ENCODE peak calls at places on chromosomes 5 and 9, in six cellular contexts. R, H, F, W, Y and P are unnamed samples.

GRCh38 chr5:84301535-84301934 is 83.1 kb downstream of the EDIL3 start:
- DNase-seq in H (no peak), Y (no peak), R (no peak), W (no peak), F (no peak), P (no peak)

GRCh38 chr5:152505442-152506042 is 100.5 kb upstream of the NMUR2 start:
- DNase-seq in R (no peak), H (peak; percentile 46), Y (no peak), W (peak; percentile 40), F (peak; percentile 47), P (peak; percentile 57)

GRCh38 chr9:35553670-35554543 is 51.2 kb upstream of the TESK1 start:
- DNase-seq in F (no peak), H (peak; percentile 81), Y (peak; percentile 8), W (peak; percentile 82), R (peak; percentile 83), P (peak; percentile 64)

GRCh38 chr5:4514067-4514648 is 626.0 kb upstream of the ADAMTS16 start:
- DNase-seq in R (no peak), W (no peak), F (no peak), Y (no peak), H (no peak), P (no peak)

GRCh38 chr5:113002423-113002822 is 25.8 kb downstream of the DCP2 start:
- DNase-seq in W (no peak), H (no peak), F (no peak), R (no peak), Y (no peak), P (no peak)

GRCh38 chr5:51987239-51987638 is 604.0 kb downstream of the ISL1 start:
- DNase-seq in H (no peak), R (no peak), F (no peak), W (no peak), Y (no peak), P (no peak)

GRCh38 chr9:69023650-69024049 is 9.7 kb upstream of the PRKACG start:
- DNase-seq in R (no peak), Y (no peak), F (no peak), H (no peak), W (no peak), P (no peak)

GRCh38 chr5:33984671-33985124 is at the start of gene SLC45A2:
- DNase-seq in R (no peak), F (no peak), W (no peak), Y (no peak), H (no peak), P (no peak)

GRCh38 chr5:17216974-17217325 is 481 bp upstream of the BASP1 start:
- DNase-seq in Y (no peak), F (peak; percentile 44), H (peak; percentile 74), W (no peak), R (peak; percentile 89), P (no peak)

GRCh38 chr9:120099064-120099463 is 480.9 kb downstream of the CDK5RAP2 start:
- DNase-seq in R (no peak), Y (no peak), F (no peak), W (no peak), H (no peak), P (no peak)

GRCh38 chr5:125575561-125576504 is 829.4 kb upstream of the ZNF608 start:
- DNase-seq in W (no peak), R (peak; percentile 51), H (no peak), F (no peak), Y (no peak), P (peak; percentile 66)

GRCh38 chr5:139745800-139746690 is 49.6 kb upstream of the PSD2 start:
- DNase-seq in H (peak; percentile 79), F (peak; percentile 75), W (peak; percentile 63), R (peak; percentile 87), Y (no peak), P (peak; percentile 66)

GRCh38 chr5:57825026-57825683 is 342.5 kb upstream of the ACTBL2 start:
- DNase-seq in F (no peak), H (no peak), W (no peak), R (no peak), Y (no peak), P (no peak)

GRCh38 chr5:34734321-34734720 is 78.2 kb downstream of the RAI14 start:
- DNase-seq in R (no peak), H (no peak), Y (no peak), F (no peak), W (no peak), P (no peak)

GRCh38 chr9:93587651-93588347 is 11.4 kb downstream of the PHF2 start:
- DNase-seq in W (no peak), F (no peak), H (peak; percentile 47), R (no peak), Y (no peak), P (no peak)

GRCh38 chr5:149780043-149780737 is 50.1 kb downstream of the PPARGC1B start:
- DNase-seq in Y (no peak), W (no peak), F (no peak), H (no peak), R (no peak), P (no peak)

GRCh38 chr5:97355775-97356174 is 172.7 kb upstream of the RIOK2 start:
- DNase-seq in F (no peak), H (no peak), Y (peak; percentile 74), R (no peak), W (no peak), P (no peak)

GRCh38 chr9:10704720-10705119 is 91.9 kb upstream of the PTPRD start:
- DNase-seq in F (no peak), R (no peak), Y (no peak), H (no peak), W (no peak), P (no peak)

GRCh38 chr5:64958757-64959391 is 190.1 kb downstream of the CWC27 start:
- DNase-seq in W (no peak), F (no peak), H (no peak), Y (no peak), R (no peak), P (no peak)

GRCh38 chr9:100884518-100884917 is 144.0 kb upstream of the PLPPR1 start:
- DNase-seq in H (no peak), Y (no peak), W (no peak), R (no peak), F (no peak), P (no peak)

GRCh38 chr9:16028516-16028915 is 475.7 kb downstream of the CCDC171 start:
- DNase-seq in Y (no peak), W (no peak), H (no peak), R (no peak), F (no peak), P (no peak)

GRCh38 chr9:133493845-133494540 is 15.1 kb upstream of the SLC2A6 start:
- DNase-seq in H (no peak), Y (no peak), R (peak; percentile 67), W (no peak), F (no peak), P (no peak)

GRCh38 chr9:129331772-129332512 is 153.9 kb upstream of the IER5L start:
- DNase-seq in Y (no peak), R (no peak), F (no peak), H (no peak), W (no peak), P (no peak)

GRCh38 chr9:129331366-129331765 is 153.3 kb upstream of the IER5L start:
- DNase-seq in Y (no peak), W (no peak), F (no peak), H (no peak), R (no peak), P (no peak)

GRCh38 chr9:129333613-129333960 is 155.5 kb upstream of the IER5L start:
- DNase-seq in H (peak; percentile 69), Y (no peak), F (no peak), W (peak; percentile 72), R (peak; percentile 79), P (no peak)

GRCh38 chr9:129333961-129334743 is 156.1 kb upstream of the IER5L start:
- DNase-seq in Y (no peak), R (peak; percentile 99), H (peak; percentile 98), F (peak; percentile 47), W (peak; percentile 96), P (peak; percentile 82)

GRCh38 chr9:129332581-129332980 is 154.5 kb upstream of the IER5L start:
- DNase-seq in W (no peak), H (no peak), R (no peak), F (no peak), Y (no peak), P (no peak)
- H3K4me1 ChIP-seq in W (peaks cover 47% of the 10 kb centered on the region), H (no peaks in the 10 kb centered on the region), R (peaks cover 15% of the 10 kb centered on the region), F (peaks cover 8% of the 10 kb centered on the region), Y (peaks cover 17% of the 10 kb centered on the region), P (peaks cover 38% of the 10 kb centered on the region)

GRCh38 chr9:692636-693459 is 148.6 kb upstream of the DMRT1 start:
- DNase-seq in F (no peak), H (no peak), Y (no peak), R (no peak), W (no peak), P (no peak)

GRCh38 chr9:687994-688393 is 153.5 kb upstream of the DMRT1 start:
- DNase-seq in H (no peak), F (no peak), W (no peak), Y (no peak), R (no peak), P (no peak)

GRCh38 chr9:693460-694390 is 147.8 kb upstream of the DMRT1 start:
- DNase-seq in W (no peak), F (no peak), Y (no peak), R (no peak), H (peak; percentile 74), P (peak; percentile 32)

GRCh38 chr9:691825-692363 is 149.6 kb upstream of the DMRT1 start:
- DNase-seq in F (no peak), H (no peak), R (no peak), Y (no peak), W (no peak), P (no peak)

GRCh38 chr9:690517-691111 is 150.9 kb upstream of the DMRT1 start:
- DNase-seq in R (no peak), W (no peak), Y (no peak), H (no peak), F (no peak), P (no peak)
- H3K4me1 ChIP-seq in R (peaks cover 32% of the 10 kb centered on the region), W (peaks cover 23% of the 10 kb centered on the region), Y (no peaks in the 10 kb centered on the region), H (peaks cover 17% of the 10 kb centered on the region), F (no peaks in the 10 kb centered on the region), P (peaks cover 20% of the 10 kb centered on the region)

DNA sequence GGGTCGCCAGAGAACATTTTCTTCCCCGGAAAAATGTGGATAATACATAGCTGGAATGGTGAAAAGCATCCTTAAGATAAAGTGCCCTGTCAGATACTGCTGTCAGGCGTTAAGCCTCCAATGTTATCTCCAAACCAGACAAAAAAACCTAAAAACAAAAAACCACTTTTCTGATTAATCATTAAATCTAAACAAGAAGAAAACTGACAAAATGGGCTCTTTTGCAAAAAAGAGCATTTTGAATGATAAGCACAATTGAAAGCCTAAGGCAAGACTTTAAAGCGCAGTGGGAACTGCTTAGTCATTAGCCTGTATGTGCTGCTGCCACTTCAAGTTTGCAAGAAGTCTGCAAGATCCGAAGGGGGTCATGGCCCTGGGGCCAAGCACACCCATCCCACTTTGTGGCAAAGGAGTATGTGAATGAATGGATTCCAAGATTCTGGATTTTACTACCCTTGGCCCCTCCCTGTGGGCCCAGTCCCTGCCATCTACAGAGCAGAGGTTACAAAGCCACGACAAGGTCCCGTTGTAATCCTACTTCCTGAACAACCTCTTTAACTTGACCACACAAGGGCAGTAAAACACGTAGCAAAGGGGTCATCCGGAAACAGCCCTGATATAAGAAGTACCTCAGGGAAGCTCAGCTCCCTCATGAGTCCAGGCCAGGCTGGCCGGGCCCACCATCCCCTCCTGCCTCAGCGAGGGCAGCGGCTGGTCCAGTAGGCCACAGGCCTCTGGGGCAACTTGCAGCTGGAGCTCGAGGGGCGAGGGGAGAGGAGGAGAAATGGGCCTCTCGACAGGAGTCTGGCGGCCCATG is 29.7 kb downstream of the SHB start:
- DNase-seq in R (peak; percentile 70), F (no peak), H (no peak), W (no peak), Y (no peak), P (no peak)
- H3K4me1 ChIP-seq in R (peaks cover 31% of the 10 kb centered on the region), F (no peaks in the 10 kb centered on the region), H (peaks cover 5% of the 10 kb centered on the region), W (peaks cover 52% of the 10 kb centered on the region), Y (peaks cover 5% of the 10 kb centered on the region), P (peaks cover 8% of the 10 kb centered on the region)

GRCh38 chr5:41416336-41416735 is 94.1 kb downstream of the PLCXD3 start:
- DNase-seq in H (no peak), Y (no peak), R (no peak), W (no peak), F (no peak), P (no peak)
- H3K4me1 ChIP-seq in H (no peaks in the 10 kb centered on the region), Y (no peaks in the 10 kb centered on the region), R (no peaks in the 10 kb centered on the region), W (no peaks in the 10 kb centered on the region), F (no peaks in the 10 kb centered on the region), P (no peaks in the 10 kb centered on the region)